ENCODE peak calls at places on chromosomes 6 and 20, in six cellular contexts. J, I, L, U, E and X are unnamed samples.

GRCh38 chr20:25317351-25318075 is 69.6 kb downstream of the PYGB start:
- DNase-seq in U (no peak), L (no peak), J (no peak), E (no peak), I (no peak), X (no peak)

GRCh38 chr20:3222635-3223600 is 13.6 kb downstream of the ITPA start:
- DNase-seq in J (no peak), L (no peak), U (no peak), E (no peak), I (peak), X (peak)

GRCh38 chr6:139881728-139882211 is 507.3 kb upstream of the CITED2 start:
- DNase-seq in I (peak), U (peak), E (no peak), J (peak), L (no peak), X (no peak)

GRCh38 chr20:11851646-11852045 is 66.0 kb upstream of the BTBD3 start:
- DNase-seq in J (no peak), I (no peak), L (no peak), E (no peak), U (no peak), X (no peak)

GRCh38 chr20:33803921-33804337 is 7.2 kb upstream of the CHMP4B start:
- DNase-seq in J (no peak), I (no peak), U (no peak), E (no peak), L (no peak), X (no peak)

GRCh38 chr6:51678905-51679620 is 408.4 kb downstream of the PKHD1 start:
- DNase-seq in I (no peak), E (no peak), J (no peak), L (no peak), U (peak), X (no peak)

GRCh38 chr6:127824061-127824460 is 76.8 kb downstream of the THEMIS start:
- DNase-seq in U (no peak), J (no peak), E (no peak), L (no peak), I (no peak), X (no peak)

GRCh38 chr20:47137231-47137865 is 219.2 kb downstream of the ZMYND8 start:
- DNase-seq in U (no peak), L (no peak), I (no peak), J (no peak), E (no peak), X (no peak)

GRCh38 chr20:44245977-44246376 is 1.1 kb upstream of the GDAP1L1 start:
- DNase-seq in L (no peak), E (no peak), U (no peak), I (no peak), J (no peak), X (no peak)

GRCh38 chr20:1427457-1428054 is 34.7 kb upstream of the FKBP1A start:
- DNase-seq in U (peak), L (no peak), J (no peak), I (peak), E (peak), X (no peak)

GRCh38 chr6:56816393-56816792 is 138.5 kb upstream of the BEND6 start:
- DNase-seq in I (no peak), L (no peak), U (no peak), E (no peak), J (no peak), X (no peak)
- TF ChIP-seq TAF1 in I (no peak), L (no peak), U (no peak), E (no peak), J (no peak), X (no peak)

GRCh38 chr6:46174904-46175303 is 4.1 kb upstream of the ENPP5 start:
- DNase-seq in I (no peak), L (no peak), E (no peak), U (no peak), J (no peak), X (no peak)

GRCh38 chr6:46175976-46176375 is 5.2 kb upstream of the ENPP5 start:
- DNase-seq in I (no peak), L (no peak), E (no peak), U (no peak), J (no peak), X (no peak)

GRCh38 chr6:46175446-46175845 is 4.7 kb upstream of the ENPP5 start:
- DNase-seq in E (no peak), I (no peak), U (no peak), J (no peak), L (no peak), X (peak)

GRCh38 chr6:46172176-46172575 is 1.4 kb upstream of the ENPP5 start:
- DNase-seq in E (no peak), J (no peak), L (no peak), U (no peak), I (no peak), X (no peak)

DNA sequence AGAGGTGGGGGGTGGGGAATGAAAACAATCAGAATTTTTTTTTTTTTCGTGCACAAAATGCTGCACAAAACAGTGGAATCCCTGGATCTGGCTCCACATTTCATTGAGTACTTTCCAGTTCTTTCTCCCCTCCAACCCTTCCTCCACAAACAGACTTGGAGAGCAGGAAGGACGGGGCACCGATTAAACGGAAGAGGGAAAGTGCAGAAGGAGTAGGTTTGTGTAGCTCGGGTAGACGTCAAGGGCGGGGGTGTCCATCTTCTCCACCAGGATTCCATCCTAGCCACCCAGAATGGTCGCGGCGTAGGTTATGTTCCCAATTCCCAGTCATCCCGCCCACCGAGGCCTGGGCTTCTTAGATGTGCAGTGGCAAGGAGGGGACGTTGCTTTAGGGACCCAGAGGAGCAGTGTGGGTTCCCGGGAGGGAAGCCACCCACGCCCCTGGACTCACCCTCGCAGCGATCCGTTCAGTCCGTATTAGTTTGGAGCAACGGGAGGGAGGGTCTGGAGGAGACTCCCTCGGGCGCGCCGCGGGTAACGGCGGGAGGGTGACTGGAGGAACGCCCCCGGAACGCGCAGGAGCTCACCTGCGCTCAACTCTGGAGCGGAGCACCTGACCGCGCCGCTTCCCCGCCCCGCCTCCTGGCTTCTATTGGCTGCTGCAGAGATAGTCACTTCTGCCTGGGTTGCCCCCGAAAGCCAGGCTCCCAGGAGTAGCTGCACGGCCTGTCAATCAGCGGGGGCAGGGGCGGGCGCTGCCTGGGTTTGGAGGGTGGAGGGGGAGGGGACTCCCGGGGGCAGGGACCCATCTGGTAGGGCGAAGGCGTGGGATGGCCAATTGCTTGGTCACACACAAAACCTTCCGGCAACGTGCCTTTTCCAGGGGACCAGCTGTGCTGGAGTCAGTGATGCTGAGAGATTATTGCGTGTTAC is at the start of gene ENPP5:
- DNase-seq in U (peak), J (peak), E (peak), I (no peak), L (peak), X (peak)
- TF ChIP-seq TAF1 in U (no peak), J (no peak), E (peak), I (no peak), L (no peak), X (no peak)

GRCh38 chr6:5767471-5767870 is 239.3 kb downstream of the NRN1 start:
- DNase-seq in J (no peak), I (no peak), U (no peak), E (no peak), L (no peak), X (no peak)

GRCh38 chr6:5764401-5764955 is 242.2 kb downstream of the NRN1 start:
- DNase-seq in U (no peak), I (no peak), L (peak), E (no peak), J (no peak), X (no peak)

GRCh38 chr6:5763871-5764270 is 242.9 kb downstream of the NRN1 start:
- DNase-seq in E (no peak), J (no peak), I (no peak), U (no peak), L (no peak), X (peak)

GRCh38 chr6:5765141-5765760 is 241.5 kb downstream of the NRN1 start:
- DNase-seq in E (no peak), J (no peak), I (no peak), U (no peak), L (no peak), X (no peak)

DNA sequence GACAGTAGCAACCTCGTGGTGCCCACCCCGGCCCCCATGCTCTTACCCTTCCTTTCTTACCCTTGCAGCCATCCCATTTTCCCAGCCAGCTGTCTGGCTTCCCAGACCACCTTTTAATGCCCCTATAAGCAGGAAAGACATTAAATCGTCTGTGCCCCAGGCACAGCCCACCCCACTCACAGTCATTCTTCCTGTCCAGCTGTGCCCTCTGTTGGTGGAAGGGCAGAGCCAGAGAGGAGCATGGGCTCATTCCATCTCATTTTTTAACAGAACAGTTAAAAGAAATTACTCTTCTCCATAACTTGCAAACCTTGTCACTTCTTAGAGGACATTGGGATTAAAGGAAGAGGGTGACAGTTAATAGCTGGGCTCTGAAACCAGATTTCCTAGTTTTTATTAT is 240.5 kb downstream of the NRN1 start:
- DNase-seq in L (no peak), J (no peak), I (no peak), E (no peak), U (peak), X (no peak)
- TF ChIP-seq TAF1 in L (no peak), J (no peak), I (no peak), E (no peak), U (no peak), X (no peak)

GRCh38 chr6:15166121-15166520 is 79.7 kb upstream of the JARID2 start:
- DNase-seq in U (no peak), E (no peak), I (no peak), J (peak), L (no peak), X (no peak)
- TF ChIP-seq TAF1 in U (no peak), E (no peak), I (no peak), J (no peak), L (no peak), X (no peak)